ENCODE peak calls at places on chromosomes 1 and 21, in eight cellular contexts. I, H, W, Q, E, U, F and K are unnamed samples.

GRCh38 chr1:153688283-153688682 is 9.8 kb downstream of the NPR1 start:
- DNase-seq in Q (no peak), E (no peak), I (no peak), H (no peak), W (no peak), F (no peak), U (no peak), K (no peak)

GRCh38 chr1:179059185-179059483 is 22.7 kb upstream of the TOR3A start:
- DNase-seq in I (no peak), F (no peak), W (no peak), E (no peak), Q (no peak), H (no peak), U (no peak), K (no peak)

GRCh38 chr1:209389258-209389657 is 194.3 kb upstream of the CAMK1G start:
- DNase-seq in Q (no peak), F (no peak), W (no peak), H (peak; percentile 50), E (peak; percentile 94), I (no peak), U (no peak), K (no peak)

GRCh38 chr1:211101481-211101880 is 32.5 kb downstream of the KCNH1 start:
- DNase-seq in E (no peak), I (no peak), W (no peak), H (no peak), Q (no peak), U (no peak), F (no peak), K (no peak)

GRCh38 chr1:117284408-117285215 is 73.9 kb upstream of the VTCN1 start:
- DNase-seq in H (peak; percentile 71), E (peak; percentile 79), Q (no peak), W (no peak), U (no peak), F (no peak), I (peak; percentile 27), K (no peak)

GRCh38 chr1:113975211-113975895 is 3.9 kb upstream of the OLFML3 start:
- DNase-seq in I (no peak), F (no peak), W (no peak), U (no peak), Q (no peak), E (peak; percentile 47), H (no peak), K (no peak)

GRCh38 chr21:38669186-38669585 is 136.5 kb upstream of the ETS2 start:
- DNase-seq in I (peak; percentile 44), E (peak; percentile 30), W (no peak), U (no peak), Q (no peak), F (no peak), H (peak; percentile 47), K (no peak)

GRCh38 chr1:30146448-30146847 is 576.9 kb downstream of the MATN1 start:
- DNase-seq in U (no peak), F (no peak), H (no peak), W (no peak), Q (no peak), I (no peak), E (no peak), K (peak; percentile 45)

GRCh38 chr1:243596441-243597183 is 253.4 kb downstream of the AKT3 start:
- DNase-seq in W (no peak), F (no peak), Q (no peak), U (no peak), H (no peak), I (peak; percentile 88), E (peak; percentile 96), K (no peak)

GRCh38 chr21:27145134-27145798 is 178.4 kb upstream of the ADAMTS5 start:
- DNase-seq in F (no peak), Q (no peak), I (peak; percentile 10), E (no peak), H (no peak), U (no peak), W (no peak), K (no peak)

GRCh38 chr21:33015091-33015490 is 10.6 kb upstream of the OLIG2 start:
- DNase-seq in E (no peak), H (no peak), I (no peak), W (no peak), F (no peak), U (no peak), Q (no peak), K (no peak)

GRCh38 chr1:16172964-16173446 is 17.1 kb upstream of the EPHA2 start:
- DNase-seq in Q (no peak), H (peak; percentile 83), W (no peak), U (no peak), F (no peak), E (peak; percentile 45), I (no peak), K (no peak)

GRCh38 chr1:110857964-110858948 is 14.7 kb upstream of the CD53 start:
- DNase-seq in E (no peak), W (no peak), I (no peak), F (no peak), U (no peak), H (no peak), Q (no peak), K (no peak)

GRCh38 chr1:160767417-160768294 is 28.3 kb upstream of the LY9 start:
- DNase-seq in H (no peak), Q (no peak), E (no peak), F (no peak), I (peak; percentile 79), W (no peak), U (no peak), K (no peak)

GRCh38 chr1:160773088-160773487 is 22.9 kb upstream of the LY9 start:
- DNase-seq in I (no peak), W (no peak), H (no peak), Q (no peak), U (no peak), F (no peak), E (no peak), K (no peak)

GRCh38 chr1:160763993-160764392 is 24.9 kb downstream of the SLAMF7 start:
- DNase-seq in W (no peak), I (no peak), F (no peak), H (no peak), E (no peak), U (no peak), Q (no peak), K (no peak)

GRCh38 chr1:160768295-160768657 is 27.7 kb upstream of the LY9 start:
- DNase-seq in H (peak; percentile 53), F (peak; percentile 27), Q (peak; percentile 73), U (no peak), W (peak; percentile 41), E (no peak), I (peak; percentile 95), K (no peak)
- TF ChIP-seq CTCF in H (peak; percentile 31), F (peak; percentile 42), Q (peak; percentile 55), U (peak; percentile 16), W (no peak), E (peak; percentile 15), I (peak; percentile 99), K (no peak)

DNA sequence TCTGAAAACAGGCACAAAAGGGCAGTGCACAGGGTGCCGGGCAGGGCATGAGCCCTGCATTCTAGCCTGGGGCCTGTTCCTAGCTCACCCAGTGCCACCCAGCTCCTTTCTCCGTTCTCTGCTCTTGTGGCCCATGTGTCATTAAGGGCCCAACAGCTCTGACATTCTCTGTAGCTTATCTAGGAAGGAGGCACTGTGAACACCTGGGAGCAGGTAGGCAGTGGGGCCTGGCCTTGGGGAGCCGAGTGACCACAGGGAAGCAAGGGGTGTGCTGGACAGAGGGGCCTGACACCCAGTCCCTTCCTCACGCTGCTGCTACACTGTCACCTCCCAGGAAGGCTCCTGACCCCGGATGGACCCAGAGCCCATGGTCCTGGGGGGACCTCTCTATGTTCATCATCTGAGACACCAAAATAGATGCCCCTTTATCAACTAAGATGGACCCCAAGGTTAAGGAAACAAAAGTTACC is 14.4 kb upstream of the PADI1 start:
- DNase-seq in E (no peak), W (no peak), I (no peak), Q (no peak), U (no peak), F (no peak), H (no peak), K (peak; percentile 35)
- H3K27ac ChIP-seq in E (peak overlapping the region; percentile 94), W (no peak overlapping the region), I (no peak overlapping the region), Q (no peak overlapping the region), U (no peak overlapping the region), F (no peak overlapping the region), H (peak overlapping the region; percentile 93), K (peak overlapping the region; percentile 16)

DNA sequence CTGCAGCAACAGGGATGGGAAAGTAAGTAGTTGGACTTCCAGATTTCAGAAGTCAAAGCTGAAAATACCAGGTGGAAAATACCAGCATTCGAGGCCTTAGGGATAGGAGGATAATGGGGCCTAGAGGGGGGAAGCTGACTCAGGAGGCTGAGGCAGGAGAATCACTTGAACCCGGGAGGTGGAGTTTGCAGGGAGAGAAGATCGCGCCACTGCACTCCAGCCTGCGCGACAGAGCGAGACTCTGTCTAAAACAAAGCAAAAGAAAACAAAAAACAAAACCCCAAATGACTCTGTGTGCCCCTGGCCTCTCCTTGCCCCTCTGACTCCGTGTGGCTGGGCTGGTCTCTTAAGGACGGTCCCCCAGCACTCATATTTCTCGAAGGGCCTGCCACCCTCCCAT is 3.4 kb downstream of the SH2D2A start:
- DNase-seq in U (no peak), Q (no peak), F (no peak), E (no peak), I (no peak), W (no peak), H (no peak), K (no peak)
- H3K4me3 ChIP-seq in U (peak overlapping the region; percentile 68), Q (peak overlapping the region; percentile 52), F (peak overlapping the region; percentile 65), E (no peak overlapping the region), I (peak overlapping the region; percentile 60), W (peak overlapping the region; percentile 33), H (peak overlapping the region; percentile 39), K (peak overlapping the region; percentile 73)

GRCh38 chr1:221753828-221754188 is 11.9 kb upstream of the DUSP10 start:
- DNase-seq in F (no peak), I (no peak), W (no peak), U (no peak), Q (no peak), H (no peak), E (no peak), K (no peak)

GRCh38 chr1:221747840-221748239 is 6.0 kb upstream of the DUSP10 start:
- DNase-seq in H (no peak), Q (no peak), U (no peak), F (no peak), W (no peak), I (no peak), E (no peak), K (no peak)

GRCh38 chr1:221748981-221749380 is 7.1 kb upstream of the DUSP10 start:
- DNase-seq in I (no peak), Q (no peak), H (no peak), U (no peak), E (no peak), W (no peak), F (no peak), K (no peak)

GRCh38 chr1:221756830-221757551 is 15.1 kb upstream of the DUSP10 start:
- DNase-seq in F (no peak), E (peak; percentile 62), W (no peak), H (no peak), Q (no peak), I (no peak), U (no peak), K (no peak)

DNA sequence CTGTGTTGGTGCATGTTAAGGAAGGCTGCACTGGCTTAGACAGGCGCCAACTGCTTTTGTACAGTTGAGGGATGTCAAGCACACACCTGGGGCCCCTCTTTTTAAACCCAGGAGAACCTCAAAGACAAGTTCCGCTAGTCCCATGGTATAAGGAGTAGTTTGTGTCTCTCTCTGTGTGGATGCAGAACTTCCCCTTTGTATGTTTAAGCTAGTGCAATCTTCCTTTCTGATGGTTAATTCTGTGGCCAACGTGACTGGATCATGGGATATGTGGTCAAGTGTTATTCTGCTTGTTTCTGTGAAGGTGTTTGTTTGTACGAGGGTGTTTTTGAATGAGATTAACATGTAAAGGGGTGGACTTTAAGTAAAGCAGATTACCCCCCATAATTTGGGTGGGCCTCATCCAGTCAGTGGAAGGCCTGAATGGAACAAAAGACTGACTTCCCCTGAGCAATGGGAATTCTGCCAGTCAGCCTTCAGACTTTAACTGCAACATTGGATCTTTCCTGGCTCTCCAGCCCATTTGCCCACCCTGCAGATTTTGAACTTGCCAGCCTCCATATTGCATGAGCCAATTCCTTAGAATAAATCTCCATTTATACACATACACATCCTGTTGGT is 9.5 kb upstream of the DUSP10 start:
- DNase-seq in H (no peak), Q (no peak), W (no peak), F (no peak), I (no peak), E (no peak), U (no peak), K (no peak)
- TF ChIP-seq CTCF in H (no peak), Q (no peak), W (no peak), F (no peak), I (no peak), E (no peak), U (no peak), K (no peak)